ENCODE peak calls at places on chromosomes 12 and 14, in four cellular contexts. Z is GM12878, E is K562, D is HL-60. I is an unnamed sample.

GRCh38 chr14:72535485-72535884 is 358.4 kb downstream of the DPF3 start:
- DNase-seq in D (peak), Z (peak), E (no peak), I (no peak)

GRCh38 chr12:93894391-93895095 is 217.4 kb downstream of the CRADD start:
- DNase-seq in E (no peak), D (no peak), Z (no peak), I (no peak)

GRCh38 chr14:77022219-77022852 is 6.2 kb downstream of the IRF2BPL start:
- DNase-seq in D (no peak), E (no peak), Z (no peak), I (no peak)

GRCh38 chr12:85955127-85955526 is 81.0 kb downstream of the NTS start:
- DNase-seq in E (no peak), D (no peak), Z (no peak), I (no peak)

GRCh38 chr14:61925043-61925442 is 162.8 kb downstream of the SNAPC1 start:
- DNase-seq in D (no peak), Z (no peak), E (peak), I (no peak)

GRCh38 chr14:103594265-103594664 is 31.5 kb downstream of the COA8 start:
- DNase-seq in E (no peak), D (no peak), Z (no peak), I (no peak)

GRCh38 chr12:124620606-124621295 is 53.3 kb upstream of the NCOR2 start:
- DNase-seq in E (no peak), D (no peak), Z (no peak), I (no peak)

GRCh38 chr12:67917811-67918210 is 71.4 kb upstream of the IFNG-AS1 start:
- DNase-seq in D (no peak), E (no peak), Z (no peak), I (no peak)

GRCh38 chr12:69066420-69067373 is 133.7 kb upstream of the CPM start:
- DNase-seq in Z (no peak), E (no peak), D (no peak), I (no peak)

GRCh38 chr14:27727371-27727770 is 1039.2 kb upstream of the FOXG1 start:
- DNase-seq in E (no peak), Z (no peak), D (no peak), I (no peak)

GRCh38 chr12:34395056-34396005 is 373.0 kb downstream of the ALG10 start:
- DNase-seq in Z (no peak), E (no peak), D (no peak), I (no peak)

GRCh38 chr14:69620211-69620611 is 8.8 kb downstream of the SUSD6 start:
- DNase-seq in D (no peak), E (no peak), Z (no peak), I (no peak)

GRCh38 chr12:93244514-93245077 is 133.1 kb upstream of the NUDT4 start:
- DNase-seq in E (no peak), D (no peak), Z (peak), I (no peak)

GRCh38 chr14:61872452-61872851 is 110.2 kb downstream of the SNAPC1 start:
- DNase-seq in Z (peak), D (no peak), E (no peak), I (no peak)

GRCh38 chr12:1917172-1918070 is 1.0 kb downstream of the CACNA2D4 start:
- DNase-seq in E (peak), D (no peak), Z (no peak), I (no peak)

GRCh38 chr12:79400481-79400880 is 290.3 kb downstream of the PAWR start:
- DNase-seq in E (no peak), D (no peak), Z (no peak), I (no peak)

GRCh38 chr12:46208370-46208769 is 60.5 kb downstream of the SLC38A1 start:
- DNase-seq in Z (no peak), D (no peak), E (no peak), I (no peak)

GRCh38 chr12:27500546-27500945 is 23.5 kb upstream of the PPFIBP1 start:
- DNase-seq in Z (no peak), E (no peak), D (no peak), I (no peak)

GRCh38 chr12:74794522-74794921 is 256.9 kb downstream of the ATXN7L3B start:
- DNase-seq in Z (no peak), E (no peak), D (no peak), I (no peak)

GRCh38 chr12:62919827-62920226 is 15.1 kb downstream of the PPM1H start:
- DNase-seq in D (no peak), E (no peak), Z (no peak), I (no peak)

DNA sequence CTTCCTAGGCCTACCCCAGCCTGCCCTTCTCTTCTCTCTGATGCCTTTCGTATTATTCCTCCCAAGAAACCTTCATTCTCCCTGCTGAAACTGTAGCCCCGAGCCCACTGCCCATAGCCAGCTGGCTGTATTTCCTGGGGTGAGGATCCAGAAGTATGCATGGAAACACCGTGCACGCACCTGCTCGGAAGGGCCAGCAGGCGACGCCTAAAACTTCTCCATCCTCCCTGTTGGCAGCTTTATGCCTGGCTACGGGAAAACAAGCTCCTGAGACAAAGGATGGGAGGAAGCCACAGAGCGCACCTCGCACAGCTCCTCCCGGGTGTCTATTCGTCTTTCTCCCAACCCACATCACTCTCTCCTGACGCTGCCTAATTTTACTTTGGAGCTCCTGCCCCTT is 69.0 kb upstream of the CAPRIN2 start:
- DNase-seq in D (no peak), Z (no peak), E (no peak), I (no peak)
- TF ChIP-seq SPI1 in D (no peak), Z (no peak), E (no peak), I (no peak)

GRCh38 chr14:74611672-74612345 is at the start of gene LTBP2:
- DNase-seq in Z (no peak), E (no peak), D (no peak), I (no peak)
- TF ChIP-seq SPI1 in Z (no peak), E (no peak), D (no peak), I (no peak)

DNA sequence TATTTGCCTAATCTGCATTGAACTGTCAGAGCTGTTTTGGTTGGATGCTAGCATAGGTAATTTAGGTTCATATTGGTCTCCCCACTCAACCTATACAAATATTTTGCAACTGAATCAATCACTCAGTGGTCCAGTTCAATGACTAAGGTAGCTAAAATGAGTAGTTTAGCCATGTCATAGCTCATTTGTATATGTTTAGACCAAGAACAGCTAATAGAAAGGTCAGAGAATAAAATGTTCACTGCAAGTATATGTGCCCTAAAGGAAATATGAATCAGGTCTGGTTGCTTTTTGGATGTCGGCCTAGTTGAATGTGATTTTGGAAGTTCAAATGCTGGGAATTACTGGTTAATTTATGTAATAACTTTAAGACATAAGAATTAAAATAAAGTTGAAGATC is 883.9 kb downstream of the LRFN5 start:
- DNase-seq in Z (no peak), D (no peak), E (no peak), I (no peak)
- TF ChIP-seq SPI1 in Z (no peak), D (no peak), E (no peak), I (no peak)

GRCh38 chr12:47989666-47990065 is 14.6 kb downstream of the COL2A1 start:
- DNase-seq in Z (no peak), E (no peak), D (no peak), I (no peak)

GRCh38 chr12:47991106-47991550 is 13.1 kb downstream of the COL2A1 start:
- DNase-seq in Z (no peak), D (no peak), E (no peak), I (no peak)

GRCh38 chr12:47989023-47989417 is 15.3 kb downstream of the COL2A1 start:
- DNase-seq in D (no peak), Z (no peak), E (no peak), I (no peak)

GRCh38 chr12:47991592-47991991 is 12.7 kb downstream of the COL2A1 start:
- DNase-seq in D (no peak), Z (no peak), E (no peak), I (no peak)

DNA sequence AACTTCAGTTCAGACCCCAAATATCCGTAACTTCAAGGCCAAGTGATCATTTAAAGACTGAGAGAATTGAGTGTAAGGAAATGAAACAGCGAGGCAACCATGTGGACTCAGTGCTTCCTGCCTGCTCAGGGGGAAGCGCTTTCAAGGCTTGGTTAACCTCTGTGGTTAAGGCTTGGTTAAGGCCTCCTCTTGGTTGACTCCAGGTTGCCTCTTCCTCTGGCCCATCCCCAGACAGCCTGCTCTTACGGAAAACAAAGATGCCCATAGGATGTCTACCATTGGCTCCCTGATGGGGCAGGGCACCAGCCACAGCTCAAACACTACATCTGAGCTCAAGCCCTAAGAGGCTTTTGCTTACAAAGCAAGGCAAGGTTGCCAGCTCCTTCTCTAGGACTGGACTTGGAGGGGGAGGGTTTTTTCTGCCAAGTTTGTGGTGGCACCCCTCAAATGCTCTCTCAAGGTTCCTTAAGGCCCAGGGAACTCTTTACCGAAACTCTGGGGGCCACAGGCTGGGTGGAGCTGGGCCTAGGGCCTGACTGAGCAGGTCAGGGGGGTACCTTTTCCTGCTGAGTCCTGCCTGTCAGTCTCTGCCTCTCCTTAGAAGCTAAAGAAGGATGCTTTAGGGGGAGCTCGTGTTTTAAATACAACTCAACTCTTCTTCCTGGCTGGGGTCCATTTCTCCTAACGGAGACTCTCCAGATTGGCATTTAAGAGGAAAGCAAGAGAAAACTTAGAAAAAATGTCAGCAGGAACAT is 13.7 kb downstream of the COL2A1 start:
- DNase-seq in D (peak), Z (peak), E (no peak), I (peak)
- TF ChIP-seq SPI1 in D (peak), Z (peak), E (no peak), I (peak)

I was measured in GM12891.